ENCODE peak calls at places on chromosome 15, in eight cellular contexts. One of them, this sample, is unnamed.
A peak's percentile ranks its signal among the peaks of the same experiment; 100 is the strongest.

GRCh38 chr15:63251701-63252100 is 25.7 kb upstream of the APH1B start:
- DNase-seq in spleen: no peak
- DNase-seq in adrenal gland: no peak
- DNase-seq in mammary epithelial cell: no peak
- DNase-seq in pancreas: no peak
- DNase-seq in aorta: no peak
- DNase-seq in body of pancreas: no peak
- DNase-seq in heart left ventricle: no peak
- DNase-seq in this sample: no peak

GRCh38 chr15:25743160-25743908 is 119.8 kb downstream of the ATP10A start:
- DNase-seq in spleen: no peak
- DNase-seq in adrenal gland: no peak
- DNase-seq in mammary epithelial cell: no peak
- DNase-seq in pancreas: no peak
- DNase-seq in aorta: no peak
- DNase-seq in body of pancreas: no peak
- DNase-seq in heart left ventricle: no peak
- DNase-seq in this sample: no peak

GRCh38 chr15:28990390-28990789 is 104.6 kb downstream of the APBA2 start:
- DNase-seq in spleen: no peak
- DNase-seq in adrenal gland: no peak
- DNase-seq in mammary epithelial cell: no peak
- DNase-seq in pancreas: no peak
- DNase-seq in aorta: no peak
- DNase-seq in body of pancreas: no peak
- DNase-seq in heart left ventricle: no peak
- DNase-seq in this sample: no peak

GRCh38 chr15:57903626-57904025 is 161.9 kb downstream of the ALDH1A2 start:
- DNase-seq in spleen: no peak
- DNase-seq in adrenal gland: no peak
- DNase-seq in mammary epithelial cell: no peak
- DNase-seq in pancreas: no peak
- DNase-seq in aorta: no peak
- DNase-seq in body of pancreas: no peak
- DNase-seq in heart left ventricle: no peak
- DNase-seq in this sample: no peak

GRCh38 chr15:101723161-101723873 is 956 bp downstream of the TARS3 start:
- DNase-seq in spleen: no peak
- DNase-seq in adrenal gland: no peak
- DNase-seq in mammary epithelial cell: no peak
- DNase-seq in pancreas: no peak
- DNase-seq in aorta: no peak
- DNase-seq in body of pancreas: peak; percentile 11
- DNase-seq in heart left ventricle: no peak
- DNase-seq in this sample: no peak

GRCh38 chr15:32849769-32850668 is 132.2 kb downstream of the GREM1 start:
- DNase-seq in spleen: no peak
- DNase-seq in adrenal gland: no peak
- DNase-seq in mammary epithelial cell: peak; percentile 91
- DNase-seq in pancreas: no peak
- DNase-seq in aorta: no peak
- DNase-seq in body of pancreas: no peak
- DNase-seq in heart left ventricle: no peak
- DNase-seq in this sample: no peak

GRCh38 chr15:72339777-72340177 is 19.8 kb upstream of the CELF6 start:
- DNase-seq in spleen: no peak
- DNase-seq in adrenal gland: no peak
- DNase-seq in mammary epithelial cell: peak; percentile 18
- DNase-seq in pancreas: no peak
- DNase-seq in aorta: no peak
- DNase-seq in body of pancreas: no peak
- DNase-seq in heart left ventricle: no peak
- DNase-seq in this sample: no peak

GRCh38 chr15:68330461-68330860 is 52.9 kb downstream of the FEM1B start:
- DNase-seq in spleen: no peak
- DNase-seq in adrenal gland: no peak
- DNase-seq in mammary epithelial cell: no peak
- DNase-seq in pancreas: no peak
- DNase-seq in aorta: no peak
- DNase-seq in body of pancreas: no peak
- DNase-seq in heart left ventricle: no peak
- DNase-seq in this sample: no peak

GRCh38 chr15:68370768-68371151 is 61.2 kb downstream of the ITGA11 start:
- DNase-seq in spleen: no peak
- DNase-seq in adrenal gland: no peak
- DNase-seq in mammary epithelial cell: no peak
- DNase-seq in pancreas: no peak
- DNase-seq in aorta: no peak
- DNase-seq in body of pancreas: no peak
- DNase-seq in heart left ventricle: no peak
- DNase-seq in this sample: peak; percentile 17

GRCh38 chr15:38367476-38367875 is 86.5 kb upstream of the FAM98B start:
- DNase-seq in spleen: no peak
- DNase-seq in adrenal gland: no peak
- DNase-seq in mammary epithelial cell: no peak
- DNase-seq in pancreas: no peak
- DNase-seq in aorta: no peak
- DNase-seq in body of pancreas: no peak
- DNase-seq in heart left ventricle: no peak
- DNase-seq in this sample: no peak

GRCh38 chr15:58704155-58704825 is 45.2 kb downstream of the ADAM10 start:
- DNase-seq in spleen: no peak
- DNase-seq in adrenal gland: no peak
- DNase-seq in mammary epithelial cell: no peak
- DNase-seq in pancreas: no peak
- DNase-seq in aorta: no peak
- DNase-seq in body of pancreas: no peak
- DNase-seq in heart left ventricle: no peak
- DNase-seq in this sample: no peak

GRCh38 chr15:98981851-98982722 is 25.5 kb downstream of the PGPEP1L start:
- DNase-seq in spleen: no peak
- DNase-seq in adrenal gland: no peak
- DNase-seq in mammary epithelial cell: no peak
- DNase-seq in pancreas: no peak
- DNase-seq in aorta: no peak
- DNase-seq in body of pancreas: no peak
- DNase-seq in heart left ventricle: no peak
- DNase-seq in this sample: no peak

GRCh38 chr15:82143390-82144047 is 97.7 kb upstream of the MEX3B start:
- DNase-seq in spleen: no peak
- DNase-seq in adrenal gland: no peak
- DNase-seq in mammary epithelial cell: no peak
- DNase-seq in pancreas: no peak
- DNase-seq in aorta: no peak
- DNase-seq in body of pancreas: no peak
- DNase-seq in heart left ventricle: no peak
- DNase-seq in this sample: no peak

GRCh38 chr15:41928100-41928499 is 34.2 kb upstream of the SPTBN5 start:
- DNase-seq in spleen: no peak
- DNase-seq in adrenal gland: no peak
- DNase-seq in mammary epithelial cell: no peak
- DNase-seq in pancreas: no peak
- DNase-seq in aorta: no peak
- DNase-seq in body of pancreas: no peak
- DNase-seq in heart left ventricle: no peak
- DNase-seq in this sample: peak; percentile 45

GRCh38 chr15:32651229-32651837 is 9.8 kb downstream of the SCG5 start:
- DNase-seq in spleen: peak; percentile 79
- DNase-seq in adrenal gland: peak; percentile 55
- DNase-seq in mammary epithelial cell: peak; percentile 47
- DNase-seq in pancreas: no peak
- DNase-seq in aorta: no peak
- DNase-seq in body of pancreas: peak; percentile 60
- DNase-seq in heart left ventricle: peak; percentile 13
- DNase-seq in this sample: no peak

GRCh38 chr15:74937602-74938371 is at the start of gene COX5A:
- DNase-seq in spleen: peak; percentile 98
- DNase-seq in adrenal gland: peak; percentile 95
- DNase-seq in mammary epithelial cell: peak; percentile 97
- DNase-seq in pancreas: peak; percentile 93
- DNase-seq in aorta: peak; percentile 96
- DNase-seq in body of pancreas: peak; percentile 96
- DNase-seq in heart left ventricle: peak; percentile 95
- DNase-seq in this sample: peak; percentile 98

GRCh38 chr15:77596821-77597803 is 35.6 kb downstream of the LINGO1 start:
- DNase-seq in spleen: no peak
- DNase-seq in adrenal gland: no peak
- DNase-seq in mammary epithelial cell: no peak
- DNase-seq in pancreas: no peak
- DNase-seq in aorta: no peak
- DNase-seq in body of pancreas: no peak
- DNase-seq in heart left ventricle: no peak
- DNase-seq in this sample: peak; percentile 31

GRCh38 chr15:85693277-85693676 is 101.4 kb downstream of the KLHL25 start:
- DNase-seq in spleen: no peak
- DNase-seq in adrenal gland: no peak
- DNase-seq in mammary epithelial cell: no peak
- DNase-seq in pancreas: no peak
- DNase-seq in aorta: no peak
- DNase-seq in body of pancreas: no peak
- DNase-seq in heart left ventricle: no peak
- DNase-seq in this sample: no peak

GRCh38 chr15:77781131-77782051 is 148.7 kb upstream of the LINGO1 start:
- DNase-seq in spleen: no peak
- DNase-seq in adrenal gland: no peak
- DNase-seq in mammary epithelial cell: no peak
- DNase-seq in pancreas: no peak
- DNase-seq in aorta: no peak
- DNase-seq in body of pancreas: no peak
- DNase-seq in heart left ventricle: no peak
- DNase-seq in this sample: no peak

GRCh38 chr15:33698128-33698527 is 270.2 kb upstream of the CHRM5 start:
- DNase-seq in spleen: no peak
- DNase-seq in adrenal gland: no peak
- DNase-seq in mammary epithelial cell: no peak
- DNase-seq in pancreas: no peak
- DNase-seq in aorta: no peak
- DNase-seq in body of pancreas: no peak
- DNase-seq in heart left ventricle: no peak
- DNase-seq in this sample: no peak

GRCh38 chr15:76334438-76335004 is 2.1 kb upstream of the ISL2 start:
- DNase-seq in spleen: no peak
- DNase-seq in adrenal gland: no peak
- DNase-seq in mammary epithelial cell: no peak
- DNase-seq in pancreas: no peak
- DNase-seq in aorta: no peak
- DNase-seq in body of pancreas: no peak
- DNase-seq in heart left ventricle: no peak
- DNase-seq in this sample: no peak

GRCh38 chr15:58212909-58213526 is 74.8 kb downstream of the AQP9 start:
- DNase-seq in spleen: no peak
- DNase-seq in adrenal gland: peak; percentile 45
- DNase-seq in mammary epithelial cell: peak; percentile 40
- DNase-seq in pancreas: no peak
- DNase-seq in aorta: no peak
- DNase-seq in body of pancreas: peak; percentile 38
- DNase-seq in heart left ventricle: no peak
- DNase-seq in this sample: no peak

GRCh38 chr15:41806291-41807181 is 21.4 kb upstream of the JMJD7 start:
- DNase-seq in spleen: no peak
- DNase-seq in adrenal gland: no peak
- DNase-seq in mammary epithelial cell: peak; percentile 88
- DNase-seq in pancreas: no peak
- DNase-seq in aorta: no peak
- DNase-seq in body of pancreas: peak; percentile 40
- DNase-seq in heart left ventricle: no peak
- DNase-seq in this sample: no peak

GRCh38 chr15:92161039-92161670 is 232.5 kb upstream of the ST8SIA2 start:
- DNase-seq in spleen: no peak
- DNase-seq in adrenal gland: no peak
- DNase-seq in mammary epithelial cell: no peak
- DNase-seq in pancreas: no peak
- DNase-seq in aorta: no peak
- DNase-seq in body of pancreas: no peak
- DNase-seq in heart left ventricle: no peak
- DNase-seq in this sample: no peak
- H3K4me1 ChIP-seq in spleen: no peaks in the 10 kb centered on the region
- H3K4me1 ChIP-seq in adrenal gland: no peaks in the 10 kb centered on the region
- H3K4me1 ChIP-seq in mammary epithelial cell: peaks cover 18% of the 10 kb centered on the region
- H3K4me1 ChIP-seq in pancreas: no peaks in the 10 kb centered on the region
- H3K4me1 ChIP-seq in aorta: no peaks in the 10 kb centered on the region
- H3K4me1 ChIP-seq in body of pancreas: peaks cover 10% of the 10 kb centered on the region
- H3K4me1 ChIP-seq in heart left ventricle: no peaks in the 10 kb centered on the region
- H3K4me1 ChIP-seq in this sample: no peaks in the 10 kb centered on the region

GRCh38 chr15:97648728-97649127 is 311.8 kb upstream of the ARRDC4 start:
- DNase-seq in spleen: no peak
- DNase-seq in adrenal gland: no peak
- DNase-seq in mammary epithelial cell: no peak
- DNase-seq in pancreas: no peak
- DNase-seq in aorta: no peak
- DNase-seq in body of pancreas: no peak
- DNase-seq in heart left ventricle: no peak
- DNase-seq in this sample: no peak

GRCh38 chr15:97653896-97654295 is 306.6 kb upstream of the ARRDC4 start:
- DNase-seq in spleen: no peak
- DNase-seq in adrenal gland: no peak
- DNase-seq in mammary epithelial cell: no peak
- DNase-seq in pancreas: no peak
- DNase-seq in aorta: no peak
- DNase-seq in body of pancreas: no peak
- DNase-seq in heart left ventricle: no peak
- DNase-seq in this sample: no peak

GRCh38 chr15:97652041-97652440 is 308.5 kb upstream of the ARRDC4 start:
- DNase-seq in spleen: no peak
- DNase-seq in adrenal gland: no peak
- DNase-seq in mammary epithelial cell: no peak
- DNase-seq in pancreas: no peak
- DNase-seq in aorta: no peak
- DNase-seq in body of pancreas: no peak
- DNase-seq in heart left ventricle: no peak
- DNase-seq in this sample: no peak

GRCh38 chr15:97654677-97655076 is 305.8 kb upstream of the ARRDC4 start:
- DNase-seq in spleen: no peak
- DNase-seq in adrenal gland: no peak
- DNase-seq in mammary epithelial cell: no peak
- DNase-seq in pancreas: no peak
- DNase-seq in aorta: no peak
- DNase-seq in body of pancreas: no peak
- DNase-seq in heart left ventricle: no peak
- DNase-seq in this sample: no peak

GRCh38 chr15:97652700-97653167 is 307.8 kb upstream of the ARRDC4 start:
- DNase-seq in spleen: no peak
- DNase-seq in adrenal gland: no peak
- DNase-seq in mammary epithelial cell: peak; percentile 1
- DNase-seq in pancreas: no peak
- DNase-seq in aorta: no peak
- DNase-seq in body of pancreas: peak; percentile 7
- DNase-seq in heart left ventricle: peak; percentile 9
- DNase-seq in this sample: peak; percentile 49
- H3K4me3 ChIP-seq in spleen: no peak overlapping the region
- H3K4me3 ChIP-seq in adrenal gland: no peak overlapping the region
- H3K4me3 ChIP-seq in mammary epithelial cell: no peak overlapping the region
- H3K4me3 ChIP-seq in pancreas: no peak overlapping the region
- H3K4me3 ChIP-seq in aorta: no peak overlapping the region
- H3K4me3 ChIP-seq in body of pancreas: no peak overlapping the region
- H3K4me3 ChIP-seq in heart left ventricle: peak overlapping the region; percentile 34
- H3K4me3 ChIP-seq in this sample: peak overlapping the region; percentile 21

GRCh38 chr15:40448354-40448753 is 7.6 kb downstream of the BAHD1 start:
- DNase-seq in spleen: no peak
- DNase-seq in adrenal gland: no peak
- DNase-seq in mammary epithelial cell: no peak
- DNase-seq in pancreas: no peak
- DNase-seq in aorta: no peak
- DNase-seq in body of pancreas: no peak
- DNase-seq in heart left ventricle: no peak
- DNase-seq in this sample: no peak
- H3K4me1 ChIP-seq in spleen: peaks cover 44% of the 10 kb centered on the region
- H3K4me1 ChIP-seq in adrenal gland: peaks cover 15% of the 10 kb centered on the region
- H3K4me1 ChIP-seq in mammary epithelial cell: peaks cover 7% of the 10 kb centered on the region
- H3K4me1 ChIP-seq in pancreas: peaks cover 11% of the 10 kb centered on the region
- H3K4me1 ChIP-seq in aorta: peaks cover 2% of the 10 kb centered on the region
- H3K4me1 ChIP-seq in body of pancreas: peaks cover 54% of the 10 kb centered on the region
- H3K4me1 ChIP-seq in heart left ventricle: peaks cover 54% of the 10 kb centered on the region
- H3K4me1 ChIP-seq in this sample: peaks cover 8% of the 10 kb centered on the region

GRCh38 chr15:56242576-56243116 is 1.0 kb downstream of the RFX7 start:
- DNase-seq in spleen: no peak
- DNase-seq in adrenal gland: no peak
- DNase-seq in mammary epithelial cell: peak; percentile 22
- DNase-seq in pancreas: no peak
- DNase-seq in aorta: no peak
- DNase-seq in body of pancreas: no peak
- DNase-seq in heart left ventricle: no peak
- DNase-seq in this sample: no peak
- H3K4me3 ChIP-seq in spleen: peak overlapping the region; percentile 57
- H3K4me3 ChIP-seq in adrenal gland: no peak overlapping the region
- H3K4me3 ChIP-seq in mammary epithelial cell: peak overlapping the region; percentile 99
- H3K4me3 ChIP-seq in pancreas: peak overlapping the region; percentile 78
- H3K4me3 ChIP-seq in aorta: peak overlapping the region; percentile 96
- H3K4me3 ChIP-seq in body of pancreas: peak overlapping the region; percentile 96
- H3K4me3 ChIP-seq in heart left ventricle: peak overlapping the region; percentile 79
- H3K4me3 ChIP-seq in this sample: peak overlapping the region; percentile 99